ENCODE peak calls at places on chromosomes 3 and 15, in eight cellular contexts. A is T-cell, F is tibial nerve, X is HS-5, V is NCI-H2171 treated with DMSO at 0.1 percent for 48 hours, K is GM12891, D is GM20000, R is iPS-NIHi11. S is an unnamed sample.

GRCh38 chr3:125010393-125010792 is 45.4 kb downstream of the HEG1 start:
- DNase-seq in A (no peak), F (no peak), X (no peak), V (no peak), K (no peak), D (no peak), R (no peak), S (no peak)

GRCh38 chr3:178001670-178002101 is 534.5 kb upstream of the KCNMB2 start:
- DNase-seq in A (no peak), F (no peak), X (no peak), V (no peak), K (no peak), D (peak; percentile 13), R (no peak), S (no peak)

GRCh38 chr3:78801923-78802587 is 965.7 kb downstream of the ROBO1 start:
- DNase-seq in A (no peak), F (no peak), X (no peak), V (no peak), K (no peak), D (no peak), R (no peak), S (no peak)

GRCh38 chr3:10986592-10986991 is 6.0 kb upstream of the SLC6A1 start:
- DNase-seq in A (no peak), F (no peak), X (no peak), V (no peak), K (no peak), D (no peak), R (no peak), S (no peak)

GRCh38 chr3:194691481-194692281 is 6.0 kb downstream of the FAM43A start:
- DNase-seq in A (no peak), F (no peak), X (no peak), V (peak; percentile 87), K (peak; percentile 71), D (peak; percentile 82), R (no peak), S (no peak)

GRCh38 chr3:13461169-13462124 is 18.7 kb upstream of the HDAC11 start:
- DNase-seq in A (peak; percentile 64), F (no peak), X (no peak), V (peak; percentile 47), K (peak; percentile 39), D (peak; percentile 63), R (peak; percentile 91), S (no peak)

GRCh38 chr3:66800941-66801545 is 197.1 kb upstream of the KBTBD8 start:
- DNase-seq in A (no peak), F (no peak), X (no peak), V (no peak), K (no peak), D (no peak), R (no peak), S (no peak)

GRCh38 chr15:31439328-31439727 is 112.7 kb downstream of the KLF13 start:
- DNase-seq in A (no peak), F (no peak), X (no peak), V (no peak), K (no peak), D (peak; percentile 64), R (peak; percentile 49), S (no peak)

GRCh38 chr3:126781406-126781805 is 77.4 kb downstream of the CHCHD6 start:
- DNase-seq in A (no peak), F (no peak), X (no peak), V (no peak), K (no peak), D (no peak), R (no peak), S (no peak)

GRCh38 chr3:183122257-183122932 is 23.1 kb upstream of the MCCC1 start:
- DNase-seq in A (no peak), F (peak; percentile 22), X (no peak), V (peak; percentile 68), K (no peak), D (peak; percentile 65), R (peak; percentile 79), S (peak; percentile 42)

GRCh38 chr15:77992356-77993222 is 84.9 kb downstream of the TBC1D2B start:
- DNase-seq in A (no peak), F (no peak), X (no peak), V (peak; percentile 17), K (no peak), D (no peak), R (no peak), S (no peak)

GRCh38 chr3:158766364-158766763 is 34.1 kb upstream of the RARRES1 start:
- DNase-seq in A (no peak), F (no peak), X (no peak), V (no peak), K (no peak), D (no peak), R (no peak), S (no peak)

GRCh38 chr3:119627461-119627860 is 29.8 kb downstream of the PLA1A start:
- DNase-seq in A (no peak), F (no peak), X (no peak), V (no peak), K (no peak), D (no peak), R (no peak), S (no peak)

GRCh38 chr3:121651684-121652083 is 9.0 kb downstream of the HCLS1 start:
- DNase-seq in A (no peak), F (no peak), X (no peak), V (no peak), K (no peak), D (no peak), R (no peak), S (no peak)

GRCh38 chr3:6250167-6250566 is 610.7 kb upstream of the GRM7 start:
- DNase-seq in A (no peak), F (no peak), X (no peak), V (no peak), K (peak; percentile 22), D (peak; percentile 55), R (peak; percentile 3), S (no peak)

GRCh38 chr3:195888311-195888761 is 20.0 kb downstream of the TNK2 start:
- DNase-seq in A (no peak), F (no peak), X (no peak), V (no peak), K (no peak), D (no peak), R (no peak), S (no peak)

GRCh38 chr3:33687406-33688010 is 30.5 kb downstream of the CLASP2 start:
- DNase-seq in A (no peak), F (no peak), X (peak; percentile 50), V (no peak), K (no peak), D (no peak), R (no peak), S (no peak)

GRCh38 chr15:72497402-72497801 is 23.3 kb downstream of the ARIH1 start:
- DNase-seq in A (no peak), F (no peak), X (no peak), V (no peak), K (no peak), D (no peak), R (no peak), S (no peak)

GRCh38 chr15:30042556-30042955 is 40.2 kb upstream of the GOLGA8J start:
- DNase-seq in A (no peak), F (no peak), X (no peak), V (no peak), K (no peak), D (no peak), R (no peak), S (no peak)

GRCh38 chr3:40873456-40873855 is 325.8 kb upstream of the CTNNB1 start:
- DNase-seq in A (no peak), F (no peak), X (no peak), V (peak; percentile 87), K (no peak), D (no peak), R (no peak), S (no peak)

GRCh38 chr15:68330911-68331310 is 53.4 kb downstream of the FEM1B start:
- DNase-seq in A (no peak), F (no peak), X (no peak), V (no peak), K (no peak), D (no peak), R (peak; percentile 54), S (no peak)

GRCh38 chr3:127747751-127748521 is 74.4 kb downstream of the MGLL start:
- DNase-seq in A (no peak), F (peak; percentile 72), X (peak; percentile 91), V (peak; percentile 96), K (no peak), D (no peak), R (no peak), S (no peak)

S was measured in GM18507.